ENCODE peak calls at places on chromosomes 3 and 15, in eight cellular contexts. One of them, this sample, is unnamed. For H3K36me3, the result is how much of the 10 kb centered on the place peaks cover.

GRCh38 chr3:122942937-122943827 is 84.4 kb downstream of the SEMA5B start:
- DNase-seq in lower lobe of right lung: peak
- DNase-seq in Karpas-422: peak
- DNase-seq in CD8-positive, alpha-beta T cell: no peak
- DNase-seq in esophagus muscularis mucosa: no peak
- DNase-seq in fibroblast of lung: peak
- DNase-seq in cardiac muscle cell: peak
- DNase-seq in thoracic aorta: peak
- DNase-seq in this sample: peak

GRCh38 chr3:98029083-98029482 is 6.0 kb downstream of the GABRR3 start:
- DNase-seq in fibroblast of lung: no peak
- DNase-seq in Karpas-422: no peak
- DNase-seq in lower lobe of right lung: no peak
- DNase-seq in CD8-positive, alpha-beta T cell: no peak
- DNase-seq in thoracic aorta: no peak
- DNase-seq in esophagus muscularis mucosa: no peak
- DNase-seq in cardiac muscle cell: no peak
- DNase-seq in this sample: no peak

GRCh38 chr3:102265720-102266119 is 169.1 kb upstream of the ZPLD1 start:
- DNase-seq in thoracic aorta: no peak
- DNase-seq in Karpas-422: no peak
- DNase-seq in fibroblast of lung: no peak
- DNase-seq in cardiac muscle cell: no peak
- DNase-seq in lower lobe of right lung: no peak
- DNase-seq in CD8-positive, alpha-beta T cell: no peak
- DNase-seq in esophagus muscularis mucosa: no peak
- DNase-seq in this sample: no peak

GRCh38 chr15:45855907-45856579 is 221.2 kb downstream of the SQOR start:
- DNase-seq in Karpas-422: no peak
- DNase-seq in lower lobe of right lung: no peak
- DNase-seq in cardiac muscle cell: no peak
- DNase-seq in fibroblast of lung: no peak
- DNase-seq in thoracic aorta: no peak
- DNase-seq in esophagus muscularis mucosa: no peak
- DNase-seq in CD8-positive, alpha-beta T cell: no peak
- DNase-seq in this sample: no peak

GRCh38 chr15:44033894-44034293 is 161.2 kb downstream of the FRMD5 start:
- DNase-seq in Karpas-422: no peak
- DNase-seq in lower lobe of right lung: no peak
- DNase-seq in cardiac muscle cell: peak
- DNase-seq in esophagus muscularis mucosa: no peak
- DNase-seq in fibroblast of lung: peak
- DNase-seq in thoracic aorta: no peak
- DNase-seq in CD8-positive, alpha-beta T cell: no peak
- DNase-seq in this sample: no peak

GRCh38 chr15:84840741-84841429 is 23.7 kb downstream of the ALPK3 start:
- DNase-seq in CD8-positive, alpha-beta T cell: no peak
- DNase-seq in Karpas-422: no peak
- DNase-seq in thoracic aorta: peak
- DNase-seq in cardiac muscle cell: peak
- DNase-seq in fibroblast of lung: peak
- DNase-seq in lower lobe of right lung: peak
- DNase-seq in esophagus muscularis mucosa: no peak
- DNase-seq in this sample: peak

GRCh38 chr15:58684751-58685150 is 64.8 kb downstream of the ADAM10 start:
- DNase-seq in cardiac muscle cell: no peak
- DNase-seq in esophagus muscularis mucosa: no peak
- DNase-seq in fibroblast of lung: no peak
- DNase-seq in lower lobe of right lung: no peak
- DNase-seq in CD8-positive, alpha-beta T cell: no peak
- DNase-seq in Karpas-422: no peak
- DNase-seq in thoracic aorta: no peak
- DNase-seq in this sample: no peak

GRCh38 chr3:190048831-190049541 is 71.7 kb downstream of the P3H2 start:
- DNase-seq in CD8-positive, alpha-beta T cell: no peak
- DNase-seq in lower lobe of right lung: no peak
- DNase-seq in cardiac muscle cell: no peak
- DNase-seq in thoracic aorta: peak
- DNase-seq in Karpas-422: no peak
- DNase-seq in fibroblast of lung: peak
- DNase-seq in esophagus muscularis mucosa: no peak
- DNase-seq in this sample: no peak

DNA sequence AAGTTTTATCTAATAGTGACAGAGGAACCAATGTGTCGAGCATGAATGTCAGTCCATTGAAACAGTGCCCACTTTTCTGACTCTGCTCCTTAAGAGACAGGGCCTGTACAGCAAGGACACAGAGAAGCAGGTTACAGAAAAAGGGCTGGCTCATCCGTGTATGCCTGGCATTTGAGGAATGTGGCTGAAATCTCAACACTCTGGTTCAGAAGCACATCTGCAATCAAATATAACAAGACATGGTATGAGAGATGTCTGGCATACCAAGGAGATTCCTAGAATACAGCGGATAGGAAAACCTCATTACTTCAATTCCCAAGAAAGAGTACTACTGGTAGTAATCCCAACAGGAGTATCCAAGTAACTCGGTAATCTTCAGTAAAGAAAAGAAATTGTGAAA is 5.9 kb upstream of the B3GNT5 start:
- DNase-seq in thoracic aorta: no peak
- DNase-seq in cardiac muscle cell: no peak
- DNase-seq in esophagus muscularis mucosa: no peak
- DNase-seq in CD8-positive, alpha-beta T cell: no peak
- DNase-seq in Karpas-422: no peak
- DNase-seq in lower lobe of right lung: no peak
- DNase-seq in fibroblast of lung: no peak
- DNase-seq in this sample: no peak
- H3K36me3 ChIP-seq in thoracic aorta: under half
- H3K36me3 ChIP-seq in cardiac muscle cell: under half
- H3K36me3 ChIP-seq in esophagus muscularis mucosa: under half
- H3K36me3 ChIP-seq in CD8-positive, alpha-beta T cell: under half
- H3K36me3 ChIP-seq in Karpas-422: under half
- H3K36me3 ChIP-seq in lower lobe of right lung: under half
- H3K36me3 ChIP-seq in fibroblast of lung: under half
- H3K36me3 ChIP-seq in this sample: under half

DNA sequence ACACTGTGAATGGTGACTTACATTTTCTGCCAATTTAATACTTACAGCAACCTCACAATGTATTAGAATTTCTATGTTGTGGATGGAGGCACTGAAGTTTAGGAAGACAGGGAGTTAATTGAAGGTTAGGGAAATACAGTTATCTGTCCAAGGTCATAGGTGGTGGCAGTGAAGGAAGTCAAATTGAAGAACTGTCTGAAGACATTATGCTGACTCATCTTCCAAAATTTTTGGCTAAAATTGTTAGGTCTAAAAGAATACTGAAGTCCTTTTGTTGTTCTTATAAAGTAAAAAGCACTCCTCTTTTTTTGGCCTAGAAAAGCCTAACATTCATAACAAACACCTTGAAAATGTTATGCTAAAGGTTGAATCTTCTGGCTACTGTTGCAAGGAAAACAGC is 27.7 kb downstream of the EMC4 start:
- DNase-seq in esophagus muscularis mucosa: no peak
- DNase-seq in cardiac muscle cell: no peak
- DNase-seq in fibroblast of lung: no peak
- DNase-seq in thoracic aorta: no peak
- DNase-seq in CD8-positive, alpha-beta T cell: no peak
- DNase-seq in Karpas-422: no peak
- DNase-seq in lower lobe of right lung: no peak
- DNase-seq in this sample: no peak
- H3K36me3 ChIP-seq in esophagus muscularis mucosa: half or more
- H3K36me3 ChIP-seq in cardiac muscle cell: half or more
- H3K36me3 ChIP-seq in fibroblast of lung: under half
- H3K36me3 ChIP-seq in thoracic aorta: half or more
- H3K36me3 ChIP-seq in CD8-positive, alpha-beta T cell: under half
- H3K36me3 ChIP-seq in Karpas-422: under half
- H3K36me3 ChIP-seq in lower lobe of right lung: half or more
- H3K36me3 ChIP-seq in this sample: under half

DNA sequence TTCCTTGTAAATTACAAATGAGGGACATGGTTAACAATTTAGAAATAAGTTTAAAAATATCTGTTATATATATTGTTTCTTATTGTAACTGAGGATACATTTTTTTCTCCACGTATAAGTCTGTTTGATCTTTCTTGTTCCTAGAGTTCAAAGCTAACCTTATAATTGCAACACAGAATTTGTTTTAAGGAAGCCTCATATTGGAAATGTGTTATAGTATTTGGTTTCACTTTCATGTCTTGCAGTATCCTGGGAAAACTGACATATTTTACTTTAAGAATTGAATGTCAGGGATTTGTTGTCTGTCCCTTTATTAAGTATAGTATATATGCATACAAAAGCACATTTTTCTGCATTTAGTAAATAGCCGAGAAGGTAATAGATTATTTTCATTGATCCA is 23.5 kb upstream of the NIT2 start:
- DNase-seq in lower lobe of right lung: no peak
- DNase-seq in CD8-positive, alpha-beta T cell: no peak
- DNase-seq in fibroblast of lung: peak
- DNase-seq in thoracic aorta: no peak
- DNase-seq in cardiac muscle cell: no peak
- DNase-seq in Karpas-422: no peak
- DNase-seq in esophagus muscularis mucosa: no peak
- DNase-seq in this sample: no peak
- H3K36me3 ChIP-seq in lower lobe of right lung: half or more
- H3K36me3 ChIP-seq in CD8-positive, alpha-beta T cell: under half
- H3K36me3 ChIP-seq in fibroblast of lung: under half
- H3K36me3 ChIP-seq in thoracic aorta: under half
- H3K36me3 ChIP-seq in cardiac muscle cell: under half
- H3K36me3 ChIP-seq in Karpas-422: under half
- H3K36me3 ChIP-seq in esophagus muscularis mucosa: under half
- H3K36me3 ChIP-seq in this sample: under half

DNA sequence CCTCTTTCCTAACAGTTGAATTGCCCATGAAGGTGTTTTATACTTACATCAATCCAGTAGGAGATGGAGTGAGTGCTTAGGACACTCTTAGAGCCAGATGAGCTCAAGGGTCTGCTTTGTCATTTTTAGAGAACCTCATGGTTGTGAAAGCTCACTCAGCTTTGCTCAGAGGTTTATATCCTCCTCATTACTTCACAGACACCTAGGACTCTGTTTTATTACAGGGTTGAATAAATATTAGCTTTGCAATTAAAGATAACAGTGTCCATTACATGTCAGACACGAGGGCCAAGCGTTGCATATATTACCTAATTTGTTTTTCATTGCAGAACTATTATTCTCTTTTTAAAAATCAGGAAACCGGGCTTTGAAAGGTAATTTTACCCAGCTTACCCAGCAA is 16.2 kb downstream of the MAP6D1 start:
- DNase-seq in thoracic aorta: no peak
- DNase-seq in lower lobe of right lung: no peak
- DNase-seq in CD8-positive, alpha-beta T cell: no peak
- DNase-seq in fibroblast of lung: no peak
- DNase-seq in esophagus muscularis mucosa: no peak
- DNase-seq in Karpas-422: no peak
- DNase-seq in cardiac muscle cell: no peak
- DNase-seq in this sample: no peak
- H3K36me3 ChIP-seq in thoracic aorta: half or more
- H3K36me3 ChIP-seq in lower lobe of right lung: half or more
- H3K36me3 ChIP-seq in CD8-positive, alpha-beta T cell: under half
- H3K36me3 ChIP-seq in fibroblast of lung: under half
- H3K36me3 ChIP-seq in esophagus muscularis mucosa: half or more
- H3K36me3 ChIP-seq in Karpas-422: half or more
- H3K36me3 ChIP-seq in cardiac muscle cell: half or more
- H3K36me3 ChIP-seq in this sample: under half

GRCh38 chr15:25062551-25063430 is 108.0 kb downstream of the SNRPN start:
- DNase-seq in Karpas-422: no peak
- DNase-seq in cardiac muscle cell: no peak
- DNase-seq in lower lobe of right lung: peak
- DNase-seq in fibroblast of lung: no peak
- DNase-seq in CD8-positive, alpha-beta T cell: no peak
- DNase-seq in thoracic aorta: no peak
- DNase-seq in esophagus muscularis mucosa: no peak
- DNase-seq in this sample: peak
- H3K36me3 ChIP-seq in Karpas-422: half or more
- H3K36me3 ChIP-seq in cardiac muscle cell: under half
- H3K36me3 ChIP-seq in lower lobe of right lung: half or more
- H3K36me3 ChIP-seq in fibroblast of lung: under half
- H3K36me3 ChIP-seq in CD8-positive, alpha-beta T cell: half or more
- H3K36me3 ChIP-seq in thoracic aorta: half or more
- H3K36me3 ChIP-seq in esophagus muscularis mucosa: half or more
- H3K36me3 ChIP-seq in this sample: half or more